ENCODE peak calls at places on chromosomes 13 and 19, in ten cellular contexts. W, A, V, Y, K, J, O, N, F and L are unnamed samples.
A peak's percentile ranks its signal among the peaks of the same experiment; 100 is the strongest.

GRCh38 chr13:100347941-100348340 is 240.6 kb downstream of the GGACT start:
- DNase-seq in F (no peak), O (peak; percentile 50), V (no peak), N (no peak), W (no peak), Y (no peak), J (no peak), A (no peak), K (no peak), L (no peak)

GRCh38 chr19:4360641-4361151 is 17.3 kb downstream of the MPND start:
- DNase-seq in Y (no peak), V (no peak), J (peak; percentile 53), N (no peak), F (no peak), K (no peak), O (no peak), A (no peak), W (no peak), L (no peak)

GRCh38 chr13:107808388-107808787 is 406.9 kb downstream of the LIG4 start:
- DNase-seq in N (no peak), Y (no peak), K (no peak), J (no peak), O (no peak), A (no peak), V (no peak), W (no peak), F (no peak), L (no peak)

GRCh38 chr13:99528547-99528946 is 27.3 kb downstream of the TM9SF2 start:
- DNase-seq in Y (no peak), V (peak; percentile 41), K (no peak), N (no peak), W (peak; percentile 37), O (peak; percentile 25), A (no peak), F (no peak), J (no peak), L (no peak)

GRCh38 chr13:42270857-42271215 is 1.1 kb upstream of the AKAP11 start:
- DNase-seq in F (no peak), W (peak; percentile 5), V (no peak), K (no peak), Y (no peak), N (no peak), J (no peak), A (no peak), O (no peak), L (no peak)

GRCh38 chr19:58401825-58402433 is 6.5 kb downstream of the RNF225 start:
- DNase-seq in V (no peak), N (no peak), A (no peak), Y (no peak), J (no peak), K (no peak), W (no peak), O (no peak), F (no peak), L (no peak)

GRCh38 chr13:38542601-38543000 is 144.3 kb upstream of the FREM2 start:
- DNase-seq in N (no peak), W (no peak), V (no peak), Y (no peak), J (no peak), K (no peak), A (no peak), F (no peak), O (peak; percentile 62), L (no peak)

GRCh38 chr13:30132623-30133553 is 174.5 kb downstream of the KATNAL1 start:
- DNase-seq in O (peak; percentile 88), A (peak; percentile 81), K (peak; percentile 89), V (peak; percentile 99), Y (peak; percentile 100), W (peak; percentile 91), J (peak; percentile 97), F (peak; percentile 90), N (peak; percentile 83), L (peak; percentile 87)

GRCh38 chr13:43132228-43132627 is 108.8 kb downstream of the DNAJC15 start:
- DNase-seq in J (peak; percentile 77), W (no peak), F (no peak), N (peak; percentile 67), Y (no peak), K (peak; percentile 47), O (peak; percentile 73), V (peak; percentile 71), A (no peak), L (no peak)

GRCh38 chr19:18416778-18417249 is 2.4 kb upstream of the SSBP4 start:
- DNase-seq in K (peak; percentile 79), W (no peak), Y (peak; percentile 71), N (no peak), V (peak; percentile 82), A (no peak), J (peak; percentile 87), F (peak; percentile 88), O (peak; percentile 67), L (peak; percentile 87)

GRCh38 chr13:105464249-105464648 is 1071.2 kb downstream of the EFNB2 start:
- DNase-seq in A (no peak), Y (no peak), K (no peak), N (no peak), J (no peak), O (no peak), F (no peak), W (no peak), V (no peak), L (no peak)

GRCh38 chr13:33132644-33133440 is 116.6 kb downstream of the KL start:
- DNase-seq in N (no peak), W (no peak), K (no peak), V (no peak), A (no peak), F (no peak), Y (no peak), J (no peak), O (no peak), L (no peak)